ENCODE peak calls at places on chromosomes 12 and 14, in nine cellular contexts. I is uterus; F is breast epithelium; R is K562; Y is GM23338; P is heart left ventricle; W is CD8-positive, alpha-beta memory T cell; T is iPS DF 6.9; A is cardiac muscle cell. U is an unnamed sample.

GRCh38 chr14:59328410-59328809 is 136.8 kb downstream of the GPR135 start:
- DNase-seq in I (no peak), F (no peak), R (no peak), Y (no peak), P (no peak), W (no peak), T (no peak), A (no peak), U (no peak)

GRCh38 chr14:21933681-21934080 is 260.1 kb upstream of the OR4E1 start:
- DNase-seq in I (no peak), F (no peak), R (no peak), Y (peak; percentile 37), P (no peak), W (no peak), T (no peak), A (no peak), U (no peak)

GRCh38 chr12:52319097-52319496 is 2.1 kb downstream of the KRT83 start:
- DNase-seq in I (no peak), F (no peak), R (no peak), Y (peak; percentile 29), P (no peak), W (no peak), T (no peak), A (no peak), U (no peak)

GRCh38 chr14:22882529-22883190 is 362 bp upstream of the REM2 start:
- DNase-seq in I (no peak), F (peak; percentile 59), R (peak; percentile 81), Y (peak; percentile 90), P (no peak), W (peak; percentile 60), T (no peak), A (peak; percentile 49), U (no peak)

GRCh38 chr14:79074501-79074900 is 904.3 kb downstream of the NRXN3 start:
- DNase-seq in I (no peak), F (no peak), R (no peak), Y (no peak), P (no peak), W (no peak), T (no peak), A (no peak), U (no peak)

GRCh38 chr14:94864421-94865195 is 94.7 kb upstream of the GSC start:
- DNase-seq in I (no peak), F (no peak), R (no peak), Y (peak; percentile 52), P (no peak), W (no peak), T (no peak), A (no peak), U (no peak)

GRCh38 chr14:81990312-81990761 is 456.7 kb upstream of the SEL1L start:
- DNase-seq in I (no peak), F (no peak), R (peak; percentile 20), Y (peak; percentile 72), P (peak; percentile 18), W (no peak), T (peak; percentile 63), A (peak; percentile 66), U (no peak)

GRCh38 chr12:82608706-82609105 is 78.0 kb upstream of the TMTC2 start:
- DNase-seq in I (no peak), F (no peak), R (no peak), Y (no peak), P (no peak), W (no peak), T (no peak), A (peak; percentile 40), U (no peak)

GRCh38 chr12:83461326-83461985 is 774.8 kb downstream of the TMTC2 start:
- DNase-seq in I (no peak), F (no peak), R (no peak), Y (no peak), P (no peak), W (no peak), T (no peak), A (no peak), U (no peak)

GRCh38 chr14:30528119-30528518 is 30.8 kb upstream of the G2E3 start:
- DNase-seq in I (no peak), F (no peak), R (no peak), Y (peak; percentile 20), P (no peak), W (no peak), T (no peak), A (no peak), U (no peak)

GRCh38 chr12:81274619-81275018 is 196.7 kb downstream of the ACSS3 start:
- DNase-seq in I (no peak), F (no peak), R (no peak), Y (no peak), P (no peak), W (no peak), T (no peak), A (peak; percentile 3), U (no peak)

GRCh38 chr12:115871714-115872113 is 405.8 kb downstream of the MED13L start:
- DNase-seq in I (no peak), F (no peak), R (peak; percentile 64), Y (peak; percentile 86), P (no peak), W (no peak), T (no peak), A (peak; percentile 45), U (no peak)

GRCh38 chr12:54631988-54632728 is 2.5 kb downstream of the LACRT start:
- DNase-seq in I (no peak), F (no peak), R (peak; percentile 34), Y (peak; percentile 73), P (no peak), W (no peak), T (peak; percentile 13), A (no peak), U (no peak)

DNA sequence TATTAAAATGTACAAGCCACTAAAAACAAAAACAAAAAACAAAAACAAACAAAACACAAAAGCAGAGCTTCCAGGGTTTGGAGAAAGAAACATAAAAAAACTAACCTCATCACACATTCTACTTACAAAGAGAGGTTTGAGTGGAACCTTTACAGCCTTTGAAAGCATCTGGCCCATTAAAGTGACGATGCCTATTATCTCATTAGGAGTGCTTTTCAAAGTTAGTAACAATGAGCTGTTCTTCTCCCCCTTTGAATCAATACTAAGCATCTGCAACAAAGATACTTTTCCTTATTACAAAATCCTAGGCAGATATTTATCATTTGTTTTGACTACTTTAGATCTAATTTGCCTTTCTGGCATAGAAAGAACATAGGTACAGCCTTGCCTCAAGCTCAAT is 217.3 kb downstream of the PPM1H start:
- DNase-seq in I (no peak), F (no peak), R (no peak), Y (no peak), P (no peak), W (no peak), T (no peak), A (no peak), U (no peak)
- H3K27ac ChIP-seq in I (peak overlapping the region; percentile 11), F (no peak overlapping the region), R (no peak overlapping the region), Y (no peak overlapping the region), P (no peak overlapping the region), W (no peak overlapping the region), T (no peak overlapping the region), A (no peak overlapping the region), U (no peak overlapping the region)

DNA sequence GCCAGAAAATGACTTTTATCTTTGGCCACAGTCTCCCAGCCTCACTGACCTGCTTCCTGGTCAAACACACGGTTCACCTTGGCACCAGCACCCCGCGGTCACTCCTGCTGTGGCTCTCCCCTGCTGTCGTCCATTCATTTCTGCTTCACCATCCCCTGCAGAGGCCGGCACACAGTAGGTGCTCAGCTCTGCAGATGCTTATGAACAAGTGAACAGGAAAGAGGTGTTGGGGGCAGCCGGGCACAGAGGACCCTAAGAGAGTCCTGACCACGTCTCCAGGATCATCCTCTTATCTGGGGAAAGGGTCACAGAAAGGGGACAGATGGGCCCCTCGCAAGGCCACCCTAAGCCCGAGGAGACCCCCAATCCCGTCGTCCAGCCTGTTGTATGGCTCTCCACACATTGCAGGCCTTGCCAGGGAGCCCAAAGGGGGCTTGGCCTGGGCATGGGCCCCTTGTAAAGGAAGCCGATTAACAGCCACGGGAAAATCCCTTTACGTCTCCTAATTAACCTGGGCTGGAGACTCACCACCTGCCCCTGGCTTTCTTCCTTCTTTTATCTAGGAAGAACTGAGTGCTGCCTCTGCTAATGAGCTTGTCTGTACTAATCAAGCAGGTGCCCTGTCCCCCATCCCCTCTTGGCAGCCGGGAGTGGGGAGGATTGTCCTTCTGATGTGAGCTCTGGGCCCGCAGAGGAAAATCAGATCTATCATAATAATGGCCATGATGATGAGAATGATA is 119.1 kb downstream of the AACS start:
- DNase-seq in I (no peak), F (no peak), R (no peak), Y (no peak), P (no peak), W (no peak), T (no peak), A (no peak), U (no peak)
- H3K4me3 ChIP-seq in I (no peak overlapping the region), F (no peak overlapping the region), R (no peak overlapping the region), Y (peak overlapping the region; percentile 82), P (no peak overlapping the region), W (no peak overlapping the region), T (no peak overlapping the region), A (no peak overlapping the region), U (no peak overlapping the region)

DNA sequence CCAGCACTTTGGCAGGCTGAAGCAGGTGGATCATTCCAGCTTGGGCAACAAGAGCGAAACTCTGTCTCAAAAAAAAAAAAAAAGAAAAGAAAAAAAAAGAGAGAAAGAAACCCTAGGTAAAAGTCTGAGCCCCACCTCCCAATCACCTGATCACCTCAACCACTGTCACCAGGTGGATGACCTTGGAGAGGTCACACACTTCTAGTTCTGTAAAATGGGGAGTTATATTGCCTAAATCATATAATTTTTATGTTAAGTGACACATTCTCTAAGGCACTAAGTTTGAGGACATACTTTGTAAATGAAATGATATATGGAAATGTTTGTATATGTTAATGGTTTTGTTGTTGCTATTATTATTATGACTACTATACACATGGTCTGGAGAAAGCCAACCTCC is 1.5 kb upstream of the ERBB3 start:
- DNase-seq in I (no peak), F (no peak), R (no peak), Y (peak; percentile 48), P (no peak), W (no peak), T (no peak), A (no peak), U (no peak)
- H3K27ac ChIP-seq in I (peak overlapping the region; percentile 73), F (peak overlapping the region; percentile 88), R (no peak overlapping the region), Y (peak overlapping the region; percentile 98), P (no peak overlapping the region), W (no peak overlapping the region), T (no peak overlapping the region), A (no peak overlapping the region), U (no peak overlapping the region)

DNA sequence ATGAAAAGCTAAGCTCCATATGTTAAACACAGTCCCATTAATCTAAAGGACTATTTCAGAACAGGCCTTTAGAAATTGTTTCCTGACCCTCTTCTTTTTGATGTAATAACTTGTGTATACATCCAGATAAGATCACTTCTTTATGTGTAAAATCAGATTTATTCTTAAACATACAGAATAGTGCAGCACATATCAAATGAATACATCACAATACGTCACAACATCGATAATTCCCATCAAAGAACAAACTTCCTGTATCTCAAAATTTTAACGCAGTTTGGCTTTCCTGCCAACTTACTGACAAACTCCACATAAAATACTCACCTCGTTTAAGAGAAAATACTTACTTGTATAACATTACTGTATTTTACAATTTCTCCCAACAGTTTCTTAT is 108.7 kb downstream of the ITPR2 start:
- DNase-seq in I (no peak), F (no peak), R (no peak), Y (no peak), P (no peak), W (no peak), T (no peak), A (no peak), U (no peak)
- H3K4me3 ChIP-seq in I (no peak overlapping the region), F (no peak overlapping the region), R (no peak overlapping the region), Y (no peak overlapping the region), P (no peak overlapping the region), W (no peak overlapping the region), T (no peak overlapping the region), A (no peak overlapping the region), U (no peak overlapping the region)